ENCODE peak calls at places on chromosomes 7 and 10, in five cellular contexts. P, O, B, E and M are unnamed samples.

GRCh38 chr10:92740762-92741161 is 51.0 kb downstream of the HHEX start:
- DNase-seq in P (no peak), B (peak; percentile 22), E (no peak), O (no peak), M (no peak)

GRCh38 chr7:80286611-80287010 is 152.0 kb downstream of the GNAI1 start:
- DNase-seq in O (no peak), B (no peak), P (no peak), E (no peak), M (no peak)

GRCh38 chr7:121406-121805 is 71.0 kb upstream of the FAM20C start:
- DNase-seq in P (peak; percentile 55), B (no peak), E (no peak), O (no peak), M (no peak)

GRCh38 chr10:97028126-97028831 is 157.5 kb downstream of the SLIT1 start:
- DNase-seq in P (no peak), E (peak; percentile 59), O (peak; percentile 54), B (peak; percentile 79), M (no peak)

GRCh38 chr7:112001089-112001826 is 204.9 kb downstream of the DOCK4 start:
- DNase-seq in B (peak; percentile 91), O (peak; percentile 92), E (peak; percentile 85), P (no peak), M (no peak)

GRCh38 chr10:14385591-14386201 is 55.0 kb upstream of the FRMD4A start:
- DNase-seq in O (no peak), P (no peak), B (no peak), E (peak; percentile 2), M (no peak)

GRCh38 chr7:94050046-94050445 is 45.9 kb upstream of the BET1 start:
- DNase-seq in E (no peak), P (no peak), O (no peak), B (no peak), M (no peak)

GRCh38 chr7:151456782-151457181 is 16.8 kb upstream of the CRYGN start:
- DNase-seq in B (no peak), P (peak; percentile 86), O (no peak), E (no peak), M (no peak)

GRCh38 chr7:107387573-107388219 is 82.2 kb upstream of the GPR22 start:
- DNase-seq in P (no peak), E (peak; percentile 52), O (no peak), B (peak; percentile 87), M (no peak)

GRCh38 chr10:70164179-70164578 is 6.1 kb downstream of the SAR1A start:
- DNase-seq in E (no peak), O (no peak), B (no peak), P (no peak), M (no peak)

GRCh38 chr7:17580141-17580540 is 281.7 kb downstream of the AHR start:
- DNase-seq in O (peak; percentile 86), P (no peak), E (peak; percentile 54), B (peak; percentile 98), M (no peak)

GRCh38 chr10:69352569-69353264 is 64.0 kb downstream of the TACR2 start:
- DNase-seq in O (no peak), E (peak; percentile 67), B (peak; percentile 74), P (no peak), M (no peak)

GRCh38 chr7:129356176-129356575 is 78.1 kb upstream of the STRIP2 start:
- DNase-seq in O (no peak), B (no peak), E (no peak), P (no peak), M (no peak)

GRCh38 chr7:27248911-27249723 is 6.5 kb downstream of the EVX1 start:
- DNase-seq in B (peak; percentile 39), E (no peak), O (peak; percentile 76), P (no peak), M (no peak)

GRCh38 chr10:101228682-101229274 is 485 bp downstream of the LBX1 start:
- DNase-seq in O (no peak), P (peak; percentile 82), E (no peak), B (no peak), M (no peak)

GRCh38 chr10:101834341-101834740 is 9.3 kb downstream of the KCNIP2 start:
- DNase-seq in B (no peak), O (no peak), E (peak; percentile 39), P (no peak), M (no peak)

GRCh38 chr7:151125459-151125834 is 39.2 kb downstream of the AGAP3 start:
- DNase-seq in B (no peak), P (peak; percentile 94), O (no peak), E (no peak), M (no peak)

GRCh38 chr10:5447611-5448071 is 35.3 kb downstream of the NET1 start:
- DNase-seq in E (no peak), O (peak; percentile 41), P (no peak), B (no peak), M (no peak)

GRCh38 chr7:151954866-151955820 is 1.1 kb upstream of the GALNTL5 start:
- DNase-seq in O (no peak), P (peak; percentile 63), B (no peak), E (no peak), M (peak; percentile 86)

GRCh38 chr10:71084818-71085126 is 127.6 kb upstream of the UNC5B start:
- DNase-seq in B (no peak), P (no peak), O (no peak), E (no peak), M (no peak)

GRCh38 chr10:78972160-78972946 is 96.4 kb upstream of the ZMIZ1 start:
- DNase-seq in B (peak; percentile 83), O (peak; percentile 32), P (peak; percentile 76), E (peak; percentile 83), M (peak; percentile 97)

GRCh38 chr7:4006687-4007086 is 675.4 kb upstream of the FOXK1 start:
- DNase-seq in E (no peak), O (peak; percentile 83), P (no peak), B (no peak), M (no peak)

GRCh38 chr7:2641406-2642393 is 9.9 kb downstream of the TTYH3 start:
- DNase-seq in P (peak; percentile 94), E (no peak), B (peak; percentile 97), O (peak; percentile 76), M (peak; percentile 98)

GRCh38 chr7:25624001-25624400 is 395.7 kb upstream of the NPVF start:
- DNase-seq in O (no peak), P (no peak), B (no peak), E (peak; percentile 1), M (no peak)

GRCh38 chr10:48287417-48288391 is 13.2 kb upstream of the FRMPD2 start:
- DNase-seq in E (peak; percentile 26), P (no peak), B (no peak), O (peak; percentile 45), M (no peak)

GRCh38 chr10:78023741-78024140 is 5.6 kb downstream of the POLR3A start:
- DNase-seq in E (no peak), P (no peak), O (no peak), B (no peak), M (no peak)

GRCh38 chr7:30246392-30246791 is 38.0 kb upstream of the ZNRF2 start:
- DNase-seq in B (no peak), O (no peak), E (no peak), P (no peak), M (no peak)

GRCh38 chr7:78562191-78562590 is 763.6 kb downstream of the PHTF2 start:
- DNase-seq in E (no peak), P (no peak), B (no peak), O (no peak), M (no peak)

GRCh38 chr7:14420768-14421167 is 431.3 kb upstream of the ETV1 start:
- DNase-seq in O (no peak), B (no peak), E (no peak), P (no peak), M (no peak)

GRCh38 chr10:33501161-33501560 is 166.7 kb upstream of the NRP1 start:
- DNase-seq in B (no peak), P (no peak), E (no peak), O (no peak), M (no peak)

GRCh38 chr7:85483205-85483604 is 296.3 kb upstream of the SEMA3D start:
- DNase-seq in E (no peak), O (no peak), B (peak; percentile 87), P (no peak), M (no peak)

GRCh38 chr10:25629333-25629732 is 304.7 kb upstream of the MYO3A start:
- DNase-seq in E (no peak), B (no peak), O (no peak), P (no peak), M (no peak)
- H3K9ac ChIP-seq in E (no peak overlapping the region), B (no peak overlapping the region), O (no peak overlapping the region), P (no peak overlapping the region), M (no peak overlapping the region)

DNA sequence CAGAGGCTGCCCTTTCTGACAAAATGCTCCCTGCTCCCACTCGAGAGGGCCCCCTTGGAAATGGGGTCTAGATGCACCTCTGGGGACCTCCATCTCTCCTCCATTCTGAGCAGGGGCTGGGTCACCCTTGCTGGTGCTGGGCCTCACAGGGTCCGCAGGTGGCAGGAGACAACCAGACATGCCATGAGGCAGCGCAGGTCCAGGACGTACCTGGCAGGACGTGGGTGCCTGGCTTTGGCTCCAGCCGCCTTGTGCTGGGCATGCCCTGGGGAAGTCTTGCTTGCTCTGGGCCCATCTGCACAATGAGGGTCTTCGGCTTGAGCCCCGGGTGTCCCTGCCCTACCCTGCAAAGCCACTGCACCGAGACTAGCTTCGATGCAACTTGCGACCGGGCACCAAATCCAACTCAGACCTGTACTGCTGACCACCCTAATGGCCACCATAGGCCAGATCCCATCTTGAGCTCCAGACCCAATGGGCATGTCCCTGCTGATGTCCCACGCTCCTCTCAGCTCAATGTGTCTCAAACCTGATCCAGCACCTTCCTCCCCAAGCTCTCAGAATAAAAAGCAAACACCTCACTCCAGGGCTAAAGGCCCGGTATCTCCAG is 107.0 kb downstream of the FAM53B start:
- DNase-seq in P (no peak), E (no peak), O (no peak), B (no peak), M (peak; percentile 56)
- H3K4me1 ChIP-seq in P (peaks cover 4% of the 10 kb centered on the region), E (no peaks in the 10 kb centered on the region), O (peaks cover 30% of the 10 kb centered on the region), B (peaks cover 6% of the 10 kb centered on the region), M (peaks cover 28% of the 10 kb centered on the region)

DNA sequence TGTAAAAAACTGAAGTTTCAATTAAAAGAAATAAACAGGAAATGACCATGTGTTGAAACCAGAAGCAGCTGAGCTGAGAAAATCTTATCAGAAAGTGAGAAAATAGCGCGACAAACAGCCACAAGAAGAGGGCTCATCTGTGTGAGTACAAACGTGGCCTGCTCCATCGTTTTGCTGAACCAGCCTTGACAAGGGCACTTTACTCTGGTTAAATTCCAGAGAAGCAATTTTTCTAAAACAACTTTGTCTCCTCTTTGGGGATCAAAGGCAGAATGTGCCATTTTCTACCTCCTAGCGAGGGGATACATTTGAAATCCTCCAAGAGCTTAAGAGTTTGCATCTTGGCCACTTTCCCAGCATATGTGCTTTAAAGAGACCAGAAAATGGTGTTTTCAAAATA is 51.3 kb upstream of the VIPR2 start:
- DNase-seq in E (no peak), P (no peak), B (no peak), O (no peak), M (no peak)
- H3K27ac ChIP-seq in E (no peak overlapping the region), P (no peak overlapping the region), B (no peak overlapping the region), O (no peak overlapping the region), M (no peak overlapping the region)

DNA sequence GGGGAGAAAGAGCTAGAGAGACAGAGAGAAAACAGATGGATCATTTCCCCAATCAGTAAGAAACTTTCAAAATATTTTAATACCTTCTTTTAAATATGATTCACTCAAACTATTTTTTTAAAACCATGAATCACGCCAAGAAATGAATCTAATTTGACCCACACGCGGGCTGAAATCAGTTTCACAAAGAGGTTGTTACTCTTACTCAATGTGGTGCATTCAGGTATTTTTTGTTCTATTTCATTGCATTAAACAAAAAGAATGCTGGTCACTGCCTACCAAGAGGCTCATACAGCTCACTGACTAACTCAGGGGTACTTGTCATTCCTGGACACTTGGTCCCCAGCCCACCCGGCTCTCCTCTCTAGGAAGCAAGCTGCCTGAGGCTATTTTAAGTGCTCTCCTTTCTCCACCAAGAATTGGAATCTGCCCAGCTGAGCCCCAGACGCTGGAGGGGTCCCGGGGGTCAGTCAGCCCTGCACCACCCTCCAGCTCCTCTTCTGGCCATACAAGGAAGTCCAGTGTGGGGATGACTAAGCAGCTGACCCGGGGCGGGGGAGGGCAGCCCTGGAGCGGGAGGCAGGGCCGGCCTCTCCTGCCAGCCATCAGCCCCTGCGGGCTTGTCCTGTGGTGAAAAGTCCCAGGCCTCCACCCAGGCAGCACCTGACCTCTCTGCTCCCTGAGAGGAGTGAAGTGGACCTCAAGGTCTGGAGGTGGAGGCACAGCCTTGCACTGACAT is 21.7 kb upstream of the PFKP start:
- DNase-seq in B (peak; percentile 89), O (peak; percentile 62), P (peak; percentile 87), E (peak; percentile 52), M (peak; percentile 93)
- H3K9ac ChIP-seq in B (peak overlapping the region; percentile 69), O (no peak overlapping the region), P (no peak overlapping the region), E (no peak overlapping the region), M (no peak overlapping the region)